ENCODE peak calls at places on chromosomes 1 and 21, in ten cellular contexts. Q is NCI-H82; I is GM23248; G is stimulated activated CD4-positive, alpha-beta T cell treated with anti-CD3 and anti-CD28 coated beads, Interleukin-4, amount 100 ng/mL, for 24 hours; U is uterus; W is cardiac muscle cell; B is NCI-H1092; T is upper lobe of right lung; C is iris pigment epithelial cell; K is GM18507. Z is an unnamed sample.

GRCh38 chr1:184649500-184649899 is 105.2 kb downstream of the EDEM3 start:
- DNase-seq in C (no peak), U (no peak), T (no peak), I (peak), Q (no peak), W (no peak), B (no peak), K (no peak), G (no peak), Z (no peak)

GRCh38 chr1:206581571-206581981 is 30.7 kb downstream of the EIF2D start:
- DNase-seq in T (peak), G (peak), Q (no peak), C (no peak), K (no peak), B (peak), U (no peak), I (no peak), W (no peak), Z (no peak)

GRCh38 chr1:228302086-228302485 is 94.2 kb downstream of the OBSCN start:
- DNase-seq in I (no peak), W (no peak), B (no peak), C (no peak), Q (no peak), T (no peak), G (no peak), K (no peak), U (no peak), Z (no peak)

GRCh38 chr21:37139902-37140301 is 66.8 kb downstream of the TTC3 start:
- DNase-seq in Q (peak), W (peak), K (no peak), U (no peak), B (no peak), G (no peak), T (no peak), C (peak), I (peak), Z (no peak)

GRCh38 chr21:14985306-14985705 is 79.5 kb downstream of the NRIP1 start:
- DNase-seq in U (no peak), Q (no peak), B (no peak), W (no peak), T (no peak), C (no peak), K (no peak), I (no peak), G (no peak), Z (no peak)

GRCh38 chr1:3001471-3002348 is 19.6 kb upstream of the ACTRT2 start:
- DNase-seq in B (no peak), K (no peak), T (no peak), C (no peak), U (no peak), Q (no peak), W (no peak), I (no peak), G (no peak), Z (no peak)

GRCh38 chr1:59917026-59917784 is 9.4 kb downstream of the CYP2J2 start:
- DNase-seq in K (no peak), B (no peak), W (no peak), C (no peak), U (no peak), Q (no peak), G (no peak), T (no peak), I (no peak), Z (no peak)

GRCh38 chr1:3518256-3518655 is 63.8 kb downstream of the ARHGEF16 start:
- DNase-seq in K (no peak), U (no peak), I (no peak), T (no peak), B (no peak), Q (no peak), W (no peak), G (peak), C (no peak), Z (no peak)

GRCh38 chr1:62891961-62892562 is 108.1 kb downstream of the ATG4C start:
- DNase-seq in B (no peak), Q (no peak), K (no peak), T (no peak), G (no peak), W (no peak), C (peak), U (no peak), I (no peak), Z (peak)

GRCh38 chr1:36134805-36135339 is 9.8 kb upstream of the COL8A2 start:
- DNase-seq in K (peak), B (peak), U (peak), C (no peak), T (no peak), Q (peak), W (peak), G (peak), I (peak), Z (peak)

GRCh38 chr1:21635138-21635535 is 34.0 kb downstream of the RAP1GAP start:
- DNase-seq in B (no peak), Q (no peak), W (no peak), U (no peak), K (no peak), G (no peak), I (no peak), T (no peak), C (no peak), Z (no peak)

GRCh38 chr1:47235822-47236221 is 3.8 kb upstream of the TAL1 start:
- DNase-seq in C (no peak), I (no peak), W (no peak), U (no peak), K (no peak), T (no peak), B (no peak), G (no peak), Q (no peak), Z (no peak)